ENCODE peak calls at places on chromosomes 6 and 20, in four cellular contexts. Z is WTC11, X is K562, G is SK-N-SH. E is an unnamed sample.

GRCh38 chr20:13996265-13996664 is 949 bp downstream of the MACROD2 start:
- DNase-seq in X (no peak), Z (no peak), G (no peak), E (no peak)

GRCh38 chr6:15547379-15547778 is 115.4 kb downstream of the DTNBP1 start:
- DNase-seq in X (no peak), G (peak; percentile 57), Z (no peak), E (no peak)

GRCh38 chr6:33599413-33599911 is 19.4 kb upstream of the BAK1 start:
- DNase-seq in Z (no peak), G (no peak), X (no peak), E (no peak)

GRCh38 chr6:87012035-87012434 is 74.7 kb downstream of the HTR1E start:
- DNase-seq in X (no peak), G (no peak), Z (no peak), E (peak; percentile 7)

GRCh38 chr6:79605061-79605460 is 26.1 kb upstream of the SH3BGRL2 start:
- DNase-seq in G (no peak), Z (no peak), X (peak; percentile 41), E (no peak)

GRCh38 chr6:1761472-1761871 is 151.8 kb downstream of the FOXC1 start:
- DNase-seq in G (no peak), Z (no peak), X (no peak), E (no peak)

GRCh38 chr6:166223091-166223490 is 55.4 kb upstream of the TBXT start:
- DNase-seq in Z (no peak), G (no peak), X (peak; percentile 74), E (no peak)

GRCh38 chr6:133392015-133392414 is 150.9 kb downstream of the EYA4 start:
- DNase-seq in Z (no peak), X (no peak), G (no peak), E (no peak)

GRCh38 chr6:152087701-152088100 is 280.2 kb downstream of the ESR1 start:
- DNase-seq in Z (no peak), G (no peak), X (no peak), E (no peak)

DNA sequence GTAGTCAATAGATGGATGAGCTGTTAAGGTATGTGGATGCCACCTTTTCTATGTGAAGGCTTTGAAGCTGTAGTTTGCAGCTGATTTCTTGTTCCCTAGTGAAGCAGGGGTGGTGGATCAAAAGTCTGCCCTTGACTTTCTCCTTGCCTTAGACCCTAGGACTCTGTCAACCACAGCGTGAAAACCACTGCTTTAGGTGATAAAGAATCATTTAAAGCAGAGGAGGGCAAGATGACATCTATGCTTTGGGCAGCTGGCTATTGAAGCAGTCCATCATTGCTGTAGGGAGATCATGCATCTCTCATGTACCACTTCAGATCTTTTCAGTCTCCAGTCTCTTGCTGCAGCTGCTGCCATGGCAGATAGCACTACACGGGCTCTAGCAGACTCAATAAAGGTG is 122.2 kb upstream of the STMND1 start:
- DNase-seq in Z (no peak), X (no peak), G (no peak), E (no peak)
- TF ChIP-seq USF1 in Z (no peak), X (no peak), G (no peak), E (no peak)

DNA sequence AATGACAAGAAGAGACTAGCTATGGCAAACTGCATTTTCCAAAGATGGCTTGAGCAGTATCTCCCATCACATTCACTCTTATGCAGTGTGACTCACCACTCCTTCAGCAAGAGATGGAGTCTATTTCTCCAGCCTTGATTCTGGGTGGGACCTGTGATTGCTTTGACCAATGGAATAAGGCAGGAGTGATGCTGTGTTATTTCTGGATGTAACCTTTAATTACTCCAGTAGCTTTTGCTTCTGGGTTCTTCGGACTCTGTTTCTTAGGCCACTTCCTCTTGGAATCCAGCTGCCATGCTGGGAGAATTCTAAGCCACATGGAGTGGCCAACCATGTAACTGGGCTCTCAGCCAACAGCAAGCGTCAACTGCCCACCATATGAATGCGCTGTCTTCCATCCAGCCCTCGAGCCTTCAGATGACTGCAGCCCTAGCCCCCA is 50.7 kb downstream of the TGM2 start:
- DNase-seq in G (no peak), Z (no peak), X (peak; percentile 37), E (no peak)
- TF ChIP-seq USF1 in G (no peak), Z (no peak), X (no peak), E (no peak)

GRCh38 chr6:17877890-17878440 is 109.5 kb downstream of the KIF13A start:
- DNase-seq in G (no peak), Z (no peak), X (no peak), E (no peak)

GRCh38 chr6:17877196-17877889 is 110.1 kb downstream of the KIF13A start:
- DNase-seq in G (no peak), Z (no peak), X (no peak), E (no peak)

GRCh38 chr6:17881085-17881883 is 106.2 kb downstream of the KIF13A start:
- DNase-seq in Z (no peak), G (no peak), X (no peak), E (no peak)

GRCh38 chr6:17878734-17879133 is 108.7 kb downstream of the KIF13A start:
- DNase-seq in G (no peak), Z (no peak), X (no peak), E (no peak)

GRCh38 chr6:17879224-17879623 is 108.2 kb downstream of the KIF13A start:
- DNase-seq in Z (no peak), X (no peak), G (no peak), E (no peak)
- TF ChIP-seq USF1 in Z (no peak), X (no peak), G (no peak), E (no peak)

DNA sequence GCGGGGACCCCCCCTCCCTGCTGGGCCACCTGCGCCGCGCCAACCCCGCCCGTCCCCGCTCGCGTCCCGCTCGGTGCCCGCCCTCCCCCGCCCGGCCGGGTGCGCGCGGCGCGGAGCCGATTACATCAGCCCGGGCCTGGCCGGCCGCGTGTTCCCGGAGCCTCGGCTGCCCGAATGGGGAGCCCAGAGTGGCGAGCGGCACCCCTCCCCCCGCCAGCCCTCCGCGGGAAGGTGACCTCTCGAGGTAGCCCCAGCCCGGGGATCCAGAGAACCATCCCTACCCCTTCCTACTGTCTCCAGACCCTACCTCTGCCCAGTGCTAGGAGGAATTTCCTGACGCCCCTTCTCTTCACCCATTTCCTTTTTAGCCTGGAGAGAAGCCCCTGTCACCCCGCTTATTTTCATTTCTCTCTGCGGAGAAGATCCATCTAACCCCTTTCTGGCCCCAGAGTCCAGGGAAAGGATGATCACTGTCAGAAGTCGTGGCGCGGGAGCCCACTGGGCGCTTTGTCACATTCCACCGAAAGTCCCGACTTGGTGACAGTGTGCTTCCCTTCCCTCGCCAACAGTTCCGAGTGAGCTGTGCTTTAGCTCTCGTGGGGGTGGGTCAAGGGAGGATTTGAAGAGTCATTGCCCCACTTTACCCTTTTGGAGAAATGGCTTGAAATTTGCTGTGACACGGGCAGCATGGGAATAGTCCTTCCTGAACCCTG is 2.0 kb downstream of the VEGFA start:
- DNase-seq in G (peak; percentile 82), X (peak; percentile 87), Z (peak; percentile 69), E (no peak)
- TF ChIP-seq USF1 in G (no peak), X (no peak), Z (no peak), E (no peak)

E was measured in GM12878.